ENCODE peak calls at places on chromosomes 5 and 9, in nine cellular contexts. One of them, this sample, is unnamed.
A peak's percentile ranks its signal among the peaks of the same experiment; 100 is the strongest.

GRCh38 chr5:168269950-168270349 is 21.5 kb upstream of the WWC1 start:
- DNase-seq in tibial nerve: no peak
- DNase-seq in GM12891: no peak
- DNase-seq in uterus: no peak
- DNase-seq in body of pancreas: no peak
- DNase-seq in IMR-90: peak; percentile 13
- DNase-seq in HCT116: no peak
- DNase-seq in adrenal gland: no peak
- DNase-seq in K562: peak; percentile 38
- DNase-seq in this sample: no peak

GRCh38 chr9:99393993-99394392 is 171.9 kb downstream of the SEC61B start:
- DNase-seq in tibial nerve: no peak
- DNase-seq in uterus: no peak
- DNase-seq in IMR-90: no peak
- DNase-seq in HCT116: no peak
- DNase-seq in body of pancreas: no peak
- DNase-seq in adrenal gland: no peak
- DNase-seq in GM12891: no peak
- DNase-seq in K562: no peak
- DNase-seq in this sample: no peak

GRCh38 chr5:119036101-119036762 is 34.7 kb upstream of the DMXL1 start:
- DNase-seq in body of pancreas: no peak
- DNase-seq in GM12891: no peak
- DNase-seq in HCT116: peak; percentile 65
- DNase-seq in K562: no peak
- DNase-seq in tibial nerve: no peak
- DNase-seq in uterus: no peak
- DNase-seq in adrenal gland: no peak
- DNase-seq in IMR-90: peak; percentile 89
- DNase-seq in this sample: no peak

GRCh38 chr9:34437006-34437925 is 21.1 kb downstream of the FAM219A start:
- DNase-seq in uterus: peak; percentile 47
- DNase-seq in adrenal gland: peak; percentile 68
- DNase-seq in GM12891: peak; percentile 59
- DNase-seq in tibial nerve: peak; percentile 26
- DNase-seq in body of pancreas: peak; percentile 69
- DNase-seq in IMR-90: peak; percentile 79
- DNase-seq in K562: peak; percentile 35
- DNase-seq in HCT116: peak; percentile 67
- DNase-seq in this sample: peak; percentile 90

GRCh38 chr5:32067774-32068173 is 106.3 kb downstream of the GOLPH3 start:
- DNase-seq in adrenal gland: no peak
- DNase-seq in GM12891: no peak
- DNase-seq in body of pancreas: no peak
- DNase-seq in uterus: no peak
- DNase-seq in HCT116: no peak
- DNase-seq in tibial nerve: no peak
- DNase-seq in IMR-90: no peak
- DNase-seq in K562: no peak
- DNase-seq in this sample: no peak

GRCh38 chr9:91424403-91425176 is 958 bp upstream of the NFIL3 start:
- DNase-seq in K562: peak; percentile 64
- DNase-seq in IMR-90: peak; percentile 89
- DNase-seq in uterus: peak; percentile 94
- DNase-seq in adrenal gland: peak; percentile 94
- DNase-seq in tibial nerve: peak; percentile 90
- DNase-seq in HCT116: no peak
- DNase-seq in GM12891: no peak
- DNase-seq in body of pancreas: peak; percentile 82
- DNase-seq in this sample: peak; percentile 84

GRCh38 chr9:37745970-37746369 is 7.6 kb upstream of the TRMT10B start:
- DNase-seq in uterus: no peak
- DNase-seq in tibial nerve: no peak
- DNase-seq in adrenal gland: no peak
- DNase-seq in GM12891: no peak
- DNase-seq in HCT116: no peak
- DNase-seq in IMR-90: no peak
- DNase-seq in K562: no peak
- DNase-seq in body of pancreas: no peak
- DNase-seq in this sample: no peak

GRCh38 chr9:27086818-27087680 is 22.0 kb upstream of the TEK start:
- DNase-seq in body of pancreas: no peak
- DNase-seq in HCT116: no peak
- DNase-seq in adrenal gland: no peak
- DNase-seq in IMR-90: peak; percentile 90
- DNase-seq in K562: no peak
- DNase-seq in GM12891: no peak
- DNase-seq in tibial nerve: no peak
- DNase-seq in uterus: no peak
- DNase-seq in this sample: no peak

GRCh38 chr5:51651476-51651875 is 268.2 kb downstream of the ISL1 start:
- DNase-seq in body of pancreas: no peak
- DNase-seq in HCT116: no peak
- DNase-seq in adrenal gland: no peak
- DNase-seq in K562: no peak
- DNase-seq in tibial nerve: no peak
- DNase-seq in IMR-90: no peak
- DNase-seq in uterus: no peak
- DNase-seq in GM12891: no peak
- DNase-seq in this sample: no peak

GRCh38 chr5:115297043-115297442 is 589 bp upstream of the CCDC112 start:
- DNase-seq in tibial nerve: no peak
- DNase-seq in HCT116: no peak
- DNase-seq in body of pancreas: peak; percentile 16
- DNase-seq in adrenal gland: peak; percentile 8
- DNase-seq in K562: no peak
- DNase-seq in GM12891: no peak
- DNase-seq in uterus: no peak
- DNase-seq in IMR-90: no peak
- DNase-seq in this sample: no peak

GRCh38 chr5:175668006-175668405 is 10.1 kb downstream of the HRH2 start:
- DNase-seq in uterus: no peak
- DNase-seq in IMR-90: no peak
- DNase-seq in HCT116: no peak
- DNase-seq in body of pancreas: no peak
- DNase-seq in K562: no peak
- DNase-seq in tibial nerve: no peak
- DNase-seq in adrenal gland: no peak
- DNase-seq in GM12891: no peak
- DNase-seq in this sample: no peak

GRCh38 chr9:89372230-89372816 is 54.0 kb downstream of the SECISBP2 start:
- DNase-seq in GM12891: no peak
- DNase-seq in tibial nerve: no peak
- DNase-seq in K562: no peak
- DNase-seq in uterus: no peak
- DNase-seq in adrenal gland: peak; percentile 44
- DNase-seq in IMR-90: no peak
- DNase-seq in HCT116: no peak
- DNase-seq in body of pancreas: no peak
- DNase-seq in this sample: peak; percentile 77
- TF ChIP-seq POLR2A in GM12891: no peak
- TF ChIP-seq POLR2A in tibial nerve: no peak
- TF ChIP-seq POLR2A in K562: no peak
- TF ChIP-seq POLR2A in uterus: no peak
- TF ChIP-seq POLR2A in adrenal gland: no peak
- TF ChIP-seq POLR2A in IMR-90: no peak
- TF ChIP-seq POLR2A in HCT116: no peak
- TF ChIP-seq POLR2A in body of pancreas: no peak
- TF ChIP-seq POLR2A in this sample: no peak

GRCh38 chr9:109509625-109510024 is 11.5 kb upstream of the PTPN3 start:
- DNase-seq in body of pancreas: no peak
- DNase-seq in HCT116: no peak
- DNase-seq in GM12891: no peak
- DNase-seq in tibial nerve: no peak
- DNase-seq in K562: no peak
- DNase-seq in uterus: no peak
- DNase-seq in adrenal gland: no peak
- DNase-seq in IMR-90: no peak
- DNase-seq in this sample: no peak

GRCh38 chr9:109510506-109510905 is 12.4 kb upstream of the PTPN3 start:
- DNase-seq in body of pancreas: no peak
- DNase-seq in uterus: no peak
- DNase-seq in GM12891: no peak
- DNase-seq in K562: no peak
- DNase-seq in tibial nerve: no peak
- DNase-seq in HCT116: no peak
- DNase-seq in adrenal gland: no peak
- DNase-seq in IMR-90: no peak
- DNase-seq in this sample: no peak

GRCh38 chr9:109504689-109505088 is 6.6 kb upstream of the PTPN3 start:
- DNase-seq in body of pancreas: no peak
- DNase-seq in GM12891: no peak
- DNase-seq in IMR-90: no peak
- DNase-seq in K562: no peak
- DNase-seq in HCT116: no peak
- DNase-seq in tibial nerve: no peak
- DNase-seq in adrenal gland: no peak
- DNase-seq in uterus: no peak
- DNase-seq in this sample: no peak

GRCh38 chr9:109506097-109506712 is 8.1 kb upstream of the PTPN3 start:
- DNase-seq in GM12891: no peak
- DNase-seq in HCT116: no peak
- DNase-seq in IMR-90: no peak
- DNase-seq in uterus: no peak
- DNase-seq in body of pancreas: no peak
- DNase-seq in tibial nerve: no peak
- DNase-seq in K562: no peak
- DNase-seq in adrenal gland: no peak
- DNase-seq in this sample: no peak

DNA sequence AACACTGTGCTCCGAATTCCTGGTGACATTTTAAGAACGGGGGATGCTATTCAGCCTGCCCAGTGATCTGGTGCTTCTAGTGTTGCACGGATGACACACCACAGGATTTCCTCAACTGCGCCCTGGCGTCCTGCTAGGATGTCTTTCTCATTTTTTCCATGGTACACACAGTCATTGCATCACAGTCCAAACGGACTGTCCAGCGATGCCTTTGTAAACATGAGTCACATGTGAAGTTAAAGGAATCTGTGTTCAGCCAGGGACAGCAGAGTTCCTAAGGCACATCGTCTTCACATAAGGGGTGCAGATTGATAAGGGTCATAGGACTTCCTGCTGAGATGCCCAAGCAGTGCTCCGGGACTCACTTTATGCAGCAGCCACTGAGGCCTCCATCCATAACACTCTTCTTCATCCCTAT is 9.3 kb upstream of the PTPN3 start:
- DNase-seq in body of pancreas: peak; percentile 29
- DNase-seq in IMR-90: peak; percentile 86
- DNase-seq in adrenal gland: peak; percentile 67
- DNase-seq in uterus: peak; percentile 34
- DNase-seq in tibial nerve: no peak
- DNase-seq in K562: no peak
- DNase-seq in HCT116: no peak
- DNase-seq in GM12891: no peak
- DNase-seq in this sample: no peak
- TF ChIP-seq POLR2A in body of pancreas: no peak
- TF ChIP-seq POLR2A in IMR-90: no peak
- TF ChIP-seq POLR2A in adrenal gland: no peak
- TF ChIP-seq POLR2A in uterus: no peak
- TF ChIP-seq POLR2A in tibial nerve: no peak
- TF ChIP-seq POLR2A in K562: no peak
- TF ChIP-seq POLR2A in HCT116: no peak
- TF ChIP-seq POLR2A in GM12891: no peak
- TF ChIP-seq POLR2A in this sample: no peak

GRCh38 chr5:77076961-77077820 is 9.9 kb downstream of the ZBED3 start:
- DNase-seq in K562: peak; percentile 81
- DNase-seq in uterus: peak; percentile 52
- DNase-seq in IMR-90: peak; percentile 58
- DNase-seq in body of pancreas: peak; percentile 48
- DNase-seq in GM12891: peak; percentile 83
- DNase-seq in HCT116: no peak
- DNase-seq in adrenal gland: peak; percentile 79
- DNase-seq in tibial nerve: peak; percentile 53
- DNase-seq in this sample: peak; percentile 86
- TF ChIP-seq POLR2A in K562: no peak
- TF ChIP-seq POLR2A in uterus: no peak
- TF ChIP-seq POLR2A in IMR-90: no peak
- TF ChIP-seq POLR2A in body of pancreas: no peak
- TF ChIP-seq POLR2A in GM12891: no peak
- TF ChIP-seq POLR2A in HCT116: no peak
- TF ChIP-seq POLR2A in adrenal gland: peak; percentile 36
- TF ChIP-seq POLR2A in tibial nerve: no peak
- TF ChIP-seq POLR2A in this sample: peak; percentile 33

GRCh38 chr5:88858392-88858791 is 24.6 kb downstream of the MEF2C start:
- DNase-seq in adrenal gland: no peak
- DNase-seq in body of pancreas: no peak
- DNase-seq in IMR-90: no peak
- DNase-seq in K562: no peak
- DNase-seq in tibial nerve: no peak
- DNase-seq in HCT116: no peak
- DNase-seq in uterus: no peak
- DNase-seq in GM12891: no peak
- DNase-seq in this sample: no peak
- TF ChIP-seq POLR2A in adrenal gland: no peak
- TF ChIP-seq POLR2A in body of pancreas: no peak
- TF ChIP-seq POLR2A in IMR-90: no peak
- TF ChIP-seq POLR2A in K562: no peak
- TF ChIP-seq POLR2A in tibial nerve: no peak
- TF ChIP-seq POLR2A in HCT116: no peak
- TF ChIP-seq POLR2A in uterus: no peak
- TF ChIP-seq POLR2A in GM12891: peak; percentile 68
- TF ChIP-seq POLR2A in this sample: no peak

GRCh38 chr5:160852049-160852448 is at the start of gene ATP10B:
- DNase-seq in GM12891: no peak
- DNase-seq in uterus: no peak
- DNase-seq in tibial nerve: no peak
- DNase-seq in K562: no peak
- DNase-seq in IMR-90: no peak
- DNase-seq in body of pancreas: no peak
- DNase-seq in adrenal gland: no peak
- DNase-seq in HCT116: no peak
- DNase-seq in this sample: no peak
- TF ChIP-seq POLR2A in GM12891: no peak
- TF ChIP-seq POLR2A in uterus: no peak
- TF ChIP-seq POLR2A in tibial nerve: no peak
- TF ChIP-seq POLR2A in K562: no peak
- TF ChIP-seq POLR2A in IMR-90: no peak
- TF ChIP-seq POLR2A in body of pancreas: no peak
- TF ChIP-seq POLR2A in adrenal gland: no peak
- TF ChIP-seq POLR2A in HCT116: no peak
- TF ChIP-seq POLR2A in this sample: no peak

DNA sequence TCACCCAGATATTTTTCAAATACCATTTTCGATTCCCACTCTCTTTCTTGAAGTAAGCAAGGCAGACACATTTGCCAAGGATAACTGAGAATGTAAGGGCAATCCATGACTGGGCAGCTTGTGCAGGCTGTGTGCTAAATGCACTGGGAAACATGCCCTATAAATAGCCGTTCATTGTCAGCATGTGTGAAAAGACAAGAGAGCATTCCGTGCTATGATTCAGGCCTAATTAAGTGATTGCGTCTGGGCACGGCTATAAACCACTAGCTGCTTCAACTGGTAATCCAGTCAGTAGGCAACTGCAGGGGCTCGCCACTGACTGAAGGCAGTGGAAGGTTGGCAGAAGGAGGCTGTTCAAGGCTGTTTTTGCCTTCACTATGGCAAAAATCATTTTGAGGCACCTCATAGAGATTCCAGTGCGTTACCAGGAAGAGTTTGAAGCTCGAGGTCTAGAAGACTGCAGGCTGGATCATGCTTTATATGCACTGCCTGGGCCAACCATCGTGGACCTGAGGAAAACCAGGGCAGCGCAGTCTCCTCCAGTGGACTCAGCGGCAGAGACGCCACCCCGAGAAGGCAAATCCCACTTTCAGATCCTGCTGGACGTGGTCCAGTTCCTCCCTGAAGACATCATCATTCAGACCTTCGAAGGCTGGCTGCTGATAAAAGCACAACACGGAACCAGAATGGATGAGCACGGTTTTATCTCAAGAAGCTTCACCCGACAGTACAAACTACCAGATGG is at the start of gene HSPB3:
- DNase-seq in body of pancreas: no peak
- DNase-seq in IMR-90: peak; percentile 45
- DNase-seq in K562: no peak
- DNase-seq in uterus: peak; percentile 54
- DNase-seq in adrenal gland: no peak
- DNase-seq in tibial nerve: no peak
- DNase-seq in HCT116: no peak
- DNase-seq in GM12891: no peak
- DNase-seq in this sample: no peak
- TF ChIP-seq POLR2A in body of pancreas: no peak
- TF ChIP-seq POLR2A in IMR-90: no peak
- TF ChIP-seq POLR2A in K562: no peak
- TF ChIP-seq POLR2A in uterus: no peak
- TF ChIP-seq POLR2A in adrenal gland: no peak
- TF ChIP-seq POLR2A in tibial nerve: no peak
- TF ChIP-seq POLR2A in HCT116: no peak
- TF ChIP-seq POLR2A in GM12891: no peak
- TF ChIP-seq POLR2A in this sample: no peak